ENCODE peak calls at places on chromosomes 6 and 20, in six cellular contexts. I is SK-N-SH, J is GM12878, B is K562, O is H1, U is HL-60. V is an unnamed sample.

GRCh38 chr6:158175111-158175510 is 7.0 kb downstream of the GTF2H5 start:
- DNase-seq in I (no peak), J (no peak), B (no peak), O (no peak), U (no peak), V (no peak)

GRCh38 chr6:45438849-45439406 is 61.2 kb upstream of the SUPT3H start:
- DNase-seq in I (no peak), J (no peak), B (peak; percentile 37), O (no peak), U (no peak), V (no peak)

GRCh38 chr6:56902551-56903464 is 52.1 kb upstream of the BEND6 start:
- DNase-seq in I (peak; percentile 51), J (no peak), B (peak; percentile 47), O (no peak), U (no peak), V (peak; percentile 25)

GRCh38 chr6:99356641-99357040 is 7.2 kb upstream of the FAXC start:
- DNase-seq in I (no peak), J (no peak), B (no peak), O (no peak), U (no peak), V (no peak)

GRCh38 chr6:134732761-134733160 is 217.1 kb downstream of the ALDH8A1 start:
- DNase-seq in I (no peak), J (no peak), B (no peak), O (no peak), U (no peak), V (no peak)

GRCh38 chr20:15767636-15768369 is 805.4 kb downstream of the KIF16B start:
- DNase-seq in I (no peak), J (no peak), B (no peak), O (no peak), U (no peak), V (no peak)

GRCh38 chr20:33933469-33933909 is 60.2 kb upstream of the RALY start:
- DNase-seq in I (peak; percentile 52), J (no peak), B (peak; percentile 82), O (peak; percentile 70), U (peak; percentile 30), V (peak; percentile 87)

GRCh38 chr6:1619666-1620503 is 10.2 kb downstream of the FOXC1 start:
- DNase-seq in I (no peak), J (no peak), B (no peak), O (peak; percentile 83), U (no peak), V (no peak)

GRCh38 chr6:21887301-21888185 is 294.0 kb downstream of the SOX4 start:
- DNase-seq in I (no peak), J (no peak), B (no peak), O (no peak), U (no peak), V (peak; percentile 7)

GRCh38 chr20:64105846-64106434 is 1.4 kb downstream of the NPBWR2 start:
- DNase-seq in I (no peak), J (no peak), B (no peak), O (peak; percentile 43), U (no peak), V (no peak)

GRCh38 chr6:133184798-133185380 is 56.3 kb upstream of the EYA4 start:
- DNase-seq in I (no peak), J (no peak), B (peak; percentile 16), O (no peak), U (no peak), V (no peak)

GRCh38 chr6:38248500-38249234 is 391.1 kb downstream of the BTBD9 start:
- DNase-seq in I (no peak), J (no peak), B (peak; percentile 12), O (no peak), U (no peak), V (no peak)

DNA sequence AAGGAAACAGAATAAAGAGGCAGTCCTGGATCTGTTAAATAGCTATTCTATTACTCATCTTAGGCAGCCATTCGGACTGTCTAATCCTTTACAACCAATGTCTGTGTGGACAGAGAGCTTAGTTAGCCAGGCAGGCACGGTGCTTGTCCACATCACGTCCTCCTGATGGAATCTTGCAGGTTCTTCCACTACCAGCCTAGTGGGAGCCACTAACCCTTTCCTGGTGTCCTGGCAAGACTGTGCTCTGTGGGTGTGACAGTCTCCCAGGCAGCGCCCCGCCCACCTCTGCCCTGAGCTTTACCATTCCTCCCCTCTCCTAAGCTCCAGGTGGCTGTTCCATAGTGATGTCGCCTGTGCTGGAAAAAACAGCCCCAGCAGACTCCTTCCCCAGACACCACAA is 78.3 kb upstream of the CLDN20 start:
- DNase-seq in I (no peak), J (no peak), B (no peak), O (peak; percentile 63), U (no peak), V (no peak)
- TF ChIP-seq GABPA in I (no peak), J (no peak), B (no peak), O (no peak), U (no peak), V (no peak)

GRCh38 chr6:154706389-154706788 is 26.8 kb upstream of the SCAF8 start:
- DNase-seq in I (no peak), J (no peak), B (no peak), O (no peak), U (no peak), V (no peak)

GRCh38 chr6:154705471-154706113 is 27.6 kb upstream of the SCAF8 start:
- DNase-seq in I (no peak), J (no peak), B (peak; percentile 30), O (no peak), U (no peak), V (no peak)

GRCh38 chr6:154703094-154703493 is 30.1 kb upstream of the SCAF8 start:
- DNase-seq in I (no peak), J (no peak), B (no peak), O (no peak), U (no peak), V (no peak)
- TF ChIP-seq GABPA in I (no peak), J (no peak), B (no peak), O (no peak), U (no peak), V (no peak)

DNA sequence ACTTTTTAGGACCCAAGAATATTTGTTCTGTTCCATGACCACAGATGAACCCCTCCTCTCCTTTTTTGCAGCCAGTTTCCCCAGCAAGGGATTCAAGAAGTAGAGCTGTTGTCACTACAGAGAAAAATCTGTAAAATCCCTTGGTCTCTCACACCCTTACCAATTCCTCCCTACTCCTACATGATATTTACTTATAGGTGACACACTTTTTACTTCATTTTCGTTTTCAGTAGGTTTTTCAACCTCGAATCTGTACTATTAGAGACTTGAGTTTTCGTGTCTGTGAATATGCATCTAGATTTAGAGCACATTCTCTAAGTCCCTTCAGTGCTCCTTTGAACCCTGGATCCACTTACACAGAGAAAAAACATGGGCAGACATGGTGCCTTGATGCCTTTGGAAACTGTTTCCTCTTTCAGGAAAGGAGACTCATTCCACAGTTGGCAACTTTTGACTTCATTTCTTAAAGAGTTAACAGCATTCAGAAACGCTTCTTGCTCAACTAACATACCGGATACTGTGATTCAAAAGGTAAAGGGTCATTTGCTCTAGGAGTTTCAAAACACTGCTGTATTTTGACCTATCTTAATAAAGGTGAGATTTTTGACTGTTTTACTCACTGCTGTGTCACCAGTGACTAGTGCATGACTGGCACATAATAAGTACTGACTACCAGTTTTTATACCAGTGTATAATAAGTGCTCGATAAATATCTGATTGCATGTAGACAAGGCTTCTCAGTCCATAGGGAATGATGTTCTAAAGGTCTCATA is 50.6 kb downstream of the LAMA4 start:
- DNase-seq in I (no peak), J (no peak), B (no peak), O (no peak), U (no peak), V (peak; percentile 10)
- TF ChIP-seq GABPA in I (no peak), J (no peak), B (no peak), O (no peak), U (no peak), V (no peak)

GRCh38 chr20:50535162-50535561 is 25.0 kb downstream of the PTPN1 start:
- DNase-seq in I (no peak), J (no peak), B (no peak), O (no peak), U (no peak), V (no peak)
- TF ChIP-seq GABPA in I (no peak), J (no peak), B (no peak), O (no peak), U (no peak), V (no peak)

GRCh38 chr6:161353208-161353613 is 79.3 kb upstream of the AGPAT4 start:
- DNase-seq in I (peak; percentile 52), J (no peak), B (peak; percentile 80), O (peak; percentile 78), U (no peak), V (peak; percentile 46)
- TF ChIP-seq GABPA in I (no peak), J (no peak), B (no peak), O (no peak), U (no peak), V (no peak)

GRCh38 chr6:78511019-78511418 is 356.3 kb upstream of the IRAK1BP1 start:
- DNase-seq in I (no peak), J (no peak), B (no peak), O (no peak), U (no peak), V (no peak)

GRCh38 chr6:78502386-78502887 is 364.9 kb upstream of the IRAK1BP1 start:
- DNase-seq in I (no peak), J (no peak), B (no peak), O (no peak), U (no peak), V (no peak)

GRCh38 chr6:78500299-78501089 is 366.9 kb upstream of the IRAK1BP1 start:
- DNase-seq in I (no peak), J (no peak), B (no peak), O (no peak), U (no peak), V (no peak)

GRCh38 chr6:78505178-78505577 is 362.2 kb upstream of the IRAK1BP1 start:
- DNase-seq in I (no peak), J (no peak), B (no peak), O (no peak), U (no peak), V (no peak)
- TF ChIP-seq GABPA in I (no peak), J (no peak), B (no peak), O (no peak), U (no peak), V (no peak)

DNA sequence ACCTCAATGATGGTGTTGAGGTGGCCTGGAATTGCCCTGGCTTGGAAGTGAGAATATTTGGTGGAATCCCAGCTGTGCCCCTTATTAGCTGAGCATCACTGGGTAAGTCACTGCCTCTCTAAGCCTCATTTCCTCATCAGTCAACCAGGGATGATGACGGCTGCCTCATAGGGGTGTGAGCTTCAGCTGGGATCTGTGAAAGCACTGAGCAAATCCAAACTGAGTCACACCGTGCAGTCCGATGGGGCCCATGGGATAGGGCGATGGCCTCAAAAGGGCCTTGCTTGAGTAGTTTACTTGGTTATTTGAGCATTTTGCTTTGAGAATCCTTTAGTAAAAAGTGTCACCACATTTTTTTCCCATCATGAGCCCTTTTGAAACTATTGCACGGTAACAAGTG is 1.1 kb downstream of the SLC22A1 start:
- DNase-seq in I (no peak), J (no peak), B (no peak), O (no peak), U (no peak), V (no peak)
- TF ChIP-seq GABPA in I (no peak), J (no peak), B (no peak), O (no peak), U (no peak), V (no peak)